ENCODE peak calls at places on chromosomes 6 and 20, in nine cellular contexts. R is sigmoid colon, M is tibial nerve, N is suprapubic skin, K is HepG2, G is ovary, J is stomach, U is H1, S is K562. Z is an unnamed sample.
A peak's percentile ranks its signal among the peaks of the same experiment; 100 is the strongest.

GRCh38 chr6:90136176-90136575 is 160.5 kb downstream of the BACH2 start:
- DNase-seq in J (no peak), R (no peak), M (no peak), K (no peak), U (no peak), S (no peak), N (no peak), G (no peak), Z (no peak)

GRCh38 chr6:842141-842540 is 149.2 kb upstream of the EXOC2 start:
- DNase-seq in J (no peak), S (no peak), N (no peak), G (no peak), R (no peak), M (no peak), K (no peak), U (no peak), Z (no peak)

GRCh38 chr20:5652626-5653573 is 97.3 kb upstream of the SHLD1 start:
- DNase-seq in R (no peak), G (no peak), S (no peak), K (no peak), J (no peak), U (no peak), M (no peak), N (no peak), Z (no peak)

GRCh38 chr6:67558985-67559384 is 1076.1 kb upstream of the ADGRB3 start:
- DNase-seq in J (no peak), N (no peak), M (no peak), G (no peak), R (no peak), K (no peak), S (no peak), U (no peak), Z (no peak)

GRCh38 chr6:28885149-28885738 is 38.5 kb downstream of the TRIM27 start:
- DNase-seq in U (no peak), S (no peak), M (no peak), J (no peak), K (peak; percentile 48), N (no peak), R (no peak), G (no peak), Z (no peak)

GRCh38 chr6:37600287-37600916 is 97.3 kb downstream of the MDGA1 start:
- DNase-seq in J (no peak), K (no peak), R (no peak), N (no peak), G (no peak), U (no peak), S (no peak), M (no peak), Z (no peak)

GRCh38 chr20:41213150-41213820 is 75.9 kb downstream of the PLCG1 start:
- DNase-seq in G (no peak), U (no peak), J (no peak), K (no peak), S (no peak), M (no peak), N (no peak), R (no peak), Z (no peak)

GRCh38 chr6:27872634-27873028 is 39.6 kb downstream of the OR2B2 start:
- DNase-seq in J (no peak), G (no peak), N (no peak), S (no peak), M (no peak), U (peak; percentile 40), R (no peak), K (no peak), Z (no peak)

GRCh38 chr6:36094786-36095496 is 35.4 kb upstream of the MAPK13 start:
- DNase-seq in U (peak; percentile 86), G (peak; percentile 84), N (peak; percentile 88), M (peak; percentile 81), K (peak; percentile 81), R (peak; percentile 90), S (peak; percentile 83), J (peak; percentile 90), Z (peak; percentile 96)

GRCh38 chr20:16641511-16641910 is 68.3 kb upstream of the KIF16B start:
- DNase-seq in N (no peak), G (no peak), J (no peak), U (no peak), R (no peak), M (no peak), S (no peak), K (no peak), Z (no peak)

GRCh38 chr6:35238843-35239289 is 20.7 kb upstream of the ZNF76 start:
- DNase-seq in M (no peak), K (no peak), J (no peak), S (no peak), G (no peak), N (no peak), U (no peak), R (peak; percentile 85), Z (no peak)

GRCh38 chr20:37407573-37408002 is 61.6 kb downstream of the SRC start:
- DNase-seq in G (peak; percentile 36), M (no peak), U (no peak), J (no peak), S (no peak), N (no peak), K (peak; percentile 43), R (peak; percentile 89), Z (no peak)

GRCh38 chr6:125174626-125175025 is 21.1 kb downstream of the TPD52L1 start:
- DNase-seq in K (peak; percentile 61), S (peak; percentile 67), G (no peak), R (no peak), N (no peak), U (no peak), M (no peak), J (no peak), Z (no peak)

GRCh38 chr6:144466716-144467115 is 181.6 kb downstream of the UTRN start:
- DNase-seq in U (no peak), K (no peak), R (no peak), G (no peak), S (no peak), J (no peak), N (no peak), M (no peak), Z (no peak)

GRCh38 chr6:66429220-66429619 is 722.2 kb upstream of the EYS start:
- DNase-seq in G (no peak), K (no peak), M (no peak), U (no peak), N (no peak), S (no peak), R (no peak), J (no peak), Z (no peak)

GRCh38 chr20:38633577-38634093 is 32.0 kb downstream of the ARHGAP40 start:
- DNase-seq in K (peak; percentile 71), R (no peak), G (no peak), S (peak; percentile 81), U (peak; percentile 91), N (no peak), M (no peak), J (peak; percentile 53), Z (no peak)
- TF ChIP-seq EP300 in K (no peak), R (no peak), G (no peak), S (no peak), U (no peak), N (no peak), M (no peak), J (no peak), Z (no peak)

GRCh38 chr20:46330072-46330763 is 21.9 kb upstream of the CDH22 start:
- DNase-seq in J (peak; percentile 70), R (no peak), N (no peak), U (no peak), S (no peak), K (no peak), M (no peak), G (no peak), Z (no peak)

GRCh38 chr20:46325788-46326472 is 17.6 kb upstream of the CDH22 start:
- DNase-seq in R (no peak), K (no peak), U (no peak), N (no peak), J (no peak), S (no peak), M (no peak), G (no peak), Z (no peak)

GRCh38 chr20:46330831-46331371 is 22.6 kb upstream of the CDH22 start:
- DNase-seq in S (no peak), M (no peak), U (no peak), K (no peak), G (no peak), J (no peak), N (no peak), R (no peak), Z (no peak)

GRCh38 chr20:46327557-46327956 is 19.3 kb upstream of the CDH22 start:
- DNase-seq in S (no peak), J (no peak), G (no peak), N (no peak), M (no peak), R (no peak), K (no peak), U (no peak), Z (no peak)

GRCh38 chr20:46328180-46328882 is 20.0 kb upstream of the CDH22 start:
- DNase-seq in S (no peak), G (no peak), N (no peak), M (no peak), U (no peak), J (no peak), R (no peak), K (no peak), Z (no peak)
- TF ChIP-seq EP300 in S (no peak), G (no peak), N (no peak), M (no peak), U (no peak), J (no peak), R (no peak), K (no peak), Z (no peak)

GRCh38 chr6:14584450-14584849 is 466.9 kb downstream of the CD83 start:
- DNase-seq in R (no peak), J (peak; percentile 29), K (no peak), M (no peak), N (no peak), G (no peak), S (peak; percentile 11), U (no peak), Z (no peak)
- TF ChIP-seq EP300 in R (no peak), J (no peak), K (no peak), M (no peak), N (no peak), G (no peak), S (no peak), U (no peak), Z (no peak)

DNA sequence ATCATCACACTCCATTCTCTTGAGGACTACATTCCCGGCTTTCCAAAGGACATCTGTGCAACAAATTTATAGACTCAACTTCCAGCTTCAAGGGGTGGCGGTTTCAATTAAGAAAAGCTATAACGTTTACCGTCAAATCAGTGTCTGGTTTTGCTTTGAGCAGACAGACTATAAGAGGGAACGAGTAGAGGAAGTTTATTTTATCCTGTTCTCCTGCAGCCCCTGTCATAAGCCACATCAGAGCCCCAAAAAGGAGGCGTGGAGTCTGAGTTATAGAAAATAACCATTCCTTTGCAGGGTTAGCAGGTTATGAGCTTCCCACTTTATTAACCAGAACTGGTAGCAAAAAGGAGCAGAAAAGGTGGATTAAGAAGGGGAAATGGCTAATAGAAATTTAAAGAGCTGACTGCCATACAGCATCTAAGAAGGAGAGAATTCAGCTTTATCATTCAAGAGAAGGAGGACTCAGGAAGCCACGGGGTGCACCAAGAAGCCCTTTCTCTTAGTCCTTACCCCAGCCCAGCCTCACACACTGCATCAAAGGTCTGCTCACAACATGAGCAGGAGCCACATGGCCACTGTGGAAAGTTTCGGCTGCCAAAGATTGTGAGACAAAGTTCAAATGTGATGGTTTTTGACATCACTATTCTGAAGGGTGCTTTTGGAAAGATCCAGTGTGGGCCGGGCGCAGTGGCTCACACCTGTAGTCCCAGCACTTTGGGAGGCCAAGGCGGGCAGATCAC is 13.0 kb upstream of the UQCC2 start:
- DNase-seq in G (no peak), K (no peak), R (no peak), S (no peak), M (no peak), N (no peak), U (no peak), J (no peak), Z (no peak)
- TF ChIP-seq EP300 in G (no peak), K (no peak), R (no peak), S (no peak), M (no peak), N (no peak), U (no peak), J (no peak), Z (no peak)